ENCODE peak calls at places on chromosomes 1 and 21, in ten cellular contexts. N, S, P, T, D, A, C, G, E and V are unnamed samples.

GRCh38 chr1:89609781-89610456 is 23.0 kb upstream of the LRRC8C start:
- DNase-seq in N (peak), S (no peak), P (no peak), T (no peak), D (no peak), A (no peak), C (peak), G (peak), E (no peak), V (no peak)

GRCh38 chr21:44299085-44299457 is 782 bp upstream of the PFKL start:
- DNase-seq in N (no peak), S (no peak), P (peak), T (no peak), D (no peak), A (no peak), C (no peak), G (no peak), E (no peak), V (no peak)

GRCh38 chr1:24830680-24831272 is 85.5 kb downstream of the CLIC4 start:
- DNase-seq in N (no peak), S (no peak), P (peak), T (no peak), D (no peak), A (no peak), C (no peak), G (no peak), E (peak), V (peak)

GRCh38 chr21:33971492-33972013 is 55.9 kb upstream of the ATP5PO start:
- DNase-seq in N (no peak), S (no peak), P (no peak), T (no peak), D (no peak), A (no peak), C (no peak), G (no peak), E (peak), V (no peak)

GRCh38 chr1:182128502-182128901 is 67.0 kb upstream of the ZNF648 start:
- DNase-seq in N (no peak), S (no peak), P (no peak), T (no peak), D (no peak), A (no peak), C (no peak), G (no peak), E (no peak), V (no peak)

GRCh38 chr1:32892368-32893197 is 6.3 kb downstream of the HPCA start:
- DNase-seq in N (peak), S (no peak), P (no peak), T (no peak), D (peak), A (no peak), C (peak), G (peak), E (peak), V (peak)

GRCh38 chr1:226711976-226712778 is 26.9 kb downstream of the ITPKB start:
- DNase-seq in N (no peak), S (no peak), P (peak), T (peak), D (no peak), A (no peak), C (no peak), G (no peak), E (no peak), V (no peak)

GRCh38 chr1:202088216-202088615 is 34.5 kb upstream of the GPR37L1 start:
- DNase-seq in N (no peak), S (no peak), P (no peak), T (no peak), D (peak), A (no peak), C (peak), G (no peak), E (no peak), V (no peak)

GRCh38 chr1:27638047-27638734 is 3.2 kb upstream of the FGR start:
- DNase-seq in N (no peak), S (no peak), P (no peak), T (no peak), D (no peak), A (no peak), C (no peak), G (no peak), E (no peak), V (no peak)

GRCh38 chr1:113937146-113937545 is 8.0 kb downstream of the HIPK1 start:
- DNase-seq in N (no peak), S (no peak), P (no peak), T (no peak), D (no peak), A (no peak), C (no peak), G (no peak), E (no peak), V (no peak)

GRCh38 chr21:34557261-34557660 is 45.3 kb upstream of the KCNE1 start:
- DNase-seq in N (no peak), S (no peak), P (no peak), T (no peak), D (no peak), A (no peak), C (no peak), G (no peak), E (no peak), V (no peak)

GRCh38 chr1:193408782-193409293 is 222.4 kb upstream of the B3GALT2 start:
- DNase-seq in N (no peak), S (no peak), P (no peak), T (no peak), D (peak), A (peak), C (no peak), G (no peak), E (peak), V (peak)

GRCh38 chr1:3003039-3003940 is 18.0 kb upstream of the ACTRT2 start:
- DNase-seq in N (no peak), S (no peak), P (no peak), T (no peak), D (peak), A (no peak), C (no peak), G (no peak), E (no peak), V (no peak)

GRCh38 chr1:34829250-34829649 is 30.3 kb downstream of the SMIM12 start:
- DNase-seq in N (no peak), S (no peak), P (no peak), T (peak), D (peak), A (no peak), C (no peak), G (no peak), E (no peak), V (no peak)

GRCh38 chr1:18197299-18197698 is 89.7 kb downstream of the IGSF21 start:
- DNase-seq in N (no peak), S (no peak), P (no peak), T (no peak), D (no peak), A (no peak), C (no peak), G (no peak), E (no peak), V (no peak)

GRCh38 chr1:182877331-182877730 is 38.2 kb downstream of the DHX9 start:
- DNase-seq in N (no peak), S (no peak), P (no peak), T (no peak), D (no peak), A (no peak), C (no peak), G (no peak), E (no peak), V (no peak)

GRCh38 chr1:155591770-155592169 is 18.2 kb upstream of the MSTO1 start:
- DNase-seq in N (no peak), S (no peak), P (peak), T (no peak), D (no peak), A (peak), C (no peak), G (no peak), E (peak), V (peak)

GRCh38 chr1:116020668-116021272 is 44.5 kb downstream of the SLC22A15 start:
- DNase-seq in N (peak), S (no peak), P (peak), T (peak), D (peak), A (peak), C (peak), G (peak), E (peak), V (peak)

GRCh38 chr1:111238056-111238795 is 10.7 kb downstream of the CHI3L2 start:
- DNase-seq in N (no peak), S (no peak), P (no peak), T (no peak), D (no peak), A (no peak), C (no peak), G (no peak), E (no peak), V (no peak)

GRCh38 chr1:51316764-51317120 is 13.6 kb downstream of the TTC39A start:
- DNase-seq in N (no peak), S (no peak), P (no peak), T (no peak), D (no peak), A (no peak), C (no peak), G (no peak), E (no peak), V (no peak)

GRCh38 chr1:33836911-33837310 is 27.0 kb upstream of the HMGB4 start:
- DNase-seq in N (no peak), S (no peak), P (no peak), T (no peak), D (no peak), A (no peak), C (peak), G (no peak), E (no peak), V (no peak)

GRCh38 chr1:169312084-169312954 is 55.3 kb downstream of the NME7 start:
- DNase-seq in N (no peak), S (no peak), P (peak), T (peak), D (peak), A (no peak), C (no peak), G (peak), E (peak), V (no peak)

GRCh38 chr1:93304716-93305138 is 41.0 kb upstream of the DR1 start:
- DNase-seq in N (no peak), S (no peak), P (peak), T (peak), D (peak), A (peak), C (peak), G (no peak), E (peak), V (peak)

GRCh38 chr1:158002630-158003408 is 9.4 kb downstream of the KIRREL1 start:
- DNase-seq in N (no peak), S (no peak), P (no peak), T (no peak), D (peak), A (no peak), C (no peak), G (no peak), E (peak), V (no peak)

GRCh38 chr1:115469703-115470476 is 131.8 kb upstream of the NGF start:
- DNase-seq in N (no peak), S (no peak), P (no peak), T (no peak), D (peak), A (peak), C (peak), G (peak), E (peak), V (peak)

GRCh38 chr1:235275223-235275622 is 52.8 kb downstream of the ARID4B start:
- DNase-seq in N (no peak), S (no peak), P (no peak), T (no peak), D (no peak), A (no peak), C (no peak), G (no peak), E (no peak), V (no peak)

GRCh38 chr1:119926553-119926952 is 30.2 kb upstream of the ADAM30 start:
- DNase-seq in N (no peak), S (no peak), P (no peak), T (no peak), D (no peak), A (no peak), C (no peak), G (no peak), E (no peak), V (no peak)